ENCODE peak calls at places on chromosomes 12 and 14, in four cellular contexts. One of them, this sample, is unnamed.

GRCh38 chr12:57092529-57092862 is 3.6 kb downstream of the NAB2 start:
- DNase-seq in adrenal gland: peak
- DNase-seq in BJ: no peak
- DNase-seq in GM13976: no peak
- DNase-seq in this sample: peak

GRCh38 chr14:24145700-24146621 is at the start of gene PSME2:
- DNase-seq in adrenal gland: no peak
- DNase-seq in BJ: no peak
- DNase-seq in GM13976: no peak
- DNase-seq in this sample: no peak

GRCh38 chr12:51871918-51872688 is 15.8 kb upstream of the ANKRD33 start:
- DNase-seq in BJ: no peak
- DNase-seq in adrenal gland: no peak
- DNase-seq in GM13976: no peak
- DNase-seq in this sample: no peak

GRCh38 chr14:31070431-31070830 is 44.3 kb upstream of the STRN3 start:
- DNase-seq in GM13976: no peak
- DNase-seq in BJ: peak
- DNase-seq in adrenal gland: no peak
- DNase-seq in this sample: no peak

GRCh38 chr14:69424139-69424923 is 25.8 kb downstream of the SLC39A9 start:
- DNase-seq in BJ: no peak
- DNase-seq in adrenal gland: no peak
- DNase-seq in GM13976: no peak
- DNase-seq in this sample: no peak

GRCh38 chr12:69936214-69936731 is 111.2 kb downstream of the MYRFL start:
- DNase-seq in adrenal gland: no peak
- DNase-seq in GM13976: no peak
- DNase-seq in BJ: no peak
- DNase-seq in this sample: no peak

GRCh38 chr12:54417712-54418440 is 1.2 kb downstream of the ITGA5 start:
- DNase-seq in adrenal gland: no peak
- DNase-seq in BJ: no peak
- DNase-seq in GM13976: no peak
- DNase-seq in this sample: no peak

GRCh38 chr14:94575730-94576585 is 5.3 kb upstream of the SERPINA5 start:
- DNase-seq in GM13976: no peak
- DNase-seq in adrenal gland: peak
- DNase-seq in BJ: no peak
- DNase-seq in this sample: no peak

GRCh38 chr14:38255673-38256357 is at the start of gene CLEC14A:
- DNase-seq in adrenal gland: peak
- DNase-seq in BJ: no peak
- DNase-seq in GM13976: peak
- DNase-seq in this sample: no peak

GRCh38 chr14:75690010-75690409 is 29.0 kb downstream of the TTLL5 start:
- DNase-seq in BJ: no peak
- DNase-seq in adrenal gland: no peak
- DNase-seq in GM13976: no peak
- DNase-seq in this sample: no peak

GRCh38 chr14:99792551-99793212 is 531 bp upstream of the EML1 start:
- DNase-seq in adrenal gland: peak
- DNase-seq in BJ: no peak
- DNase-seq in GM13976: no peak
- DNase-seq in this sample: no peak

GRCh38 chr14:64117671-64118402 is 176.3 kb downstream of the ESR2 start:
- DNase-seq in GM13976: no peak
- DNase-seq in adrenal gland: no peak
- DNase-seq in BJ: no peak
- DNase-seq in this sample: no peak

GRCh38 chr12:388547-389137 is 478 bp downstream of the KDM5A start:
- DNase-seq in GM13976: peak
- DNase-seq in adrenal gland: no peak
- DNase-seq in BJ: no peak
- DNase-seq in this sample: peak

GRCh38 chr12:108939594-108939993 is 59.7 kb downstream of the DAO start:
- DNase-seq in GM13976: peak
- DNase-seq in BJ: no peak
- DNase-seq in adrenal gland: no peak
- DNase-seq in this sample: peak

GRCh38 chr12:106296179-106296877 is 6.2 kb upstream of the TCP11L2 start:
- DNase-seq in BJ: no peak
- DNase-seq in GM13976: no peak
- DNase-seq in adrenal gland: no peak
- DNase-seq in this sample: no peak

GRCh38 chr14:23056956-23057756 is at the start of gene CDH24:
- DNase-seq in GM13976: peak
- DNase-seq in adrenal gland: peak
- DNase-seq in BJ: no peak
- DNase-seq in this sample: peak

GRCh38 chr12:94793191-94793595 is 142.8 kb upstream of the TMCC3 start:
- DNase-seq in GM13976: no peak
- DNase-seq in BJ: no peak
- DNase-seq in adrenal gland: no peak
- DNase-seq in this sample: no peak

GRCh38 chr14:69845787-69846186 is 33.4 kb upstream of the SMOC1 start:
- DNase-seq in BJ: no peak
- DNase-seq in GM13976: no peak
- DNase-seq in adrenal gland: peak
- DNase-seq in this sample: no peak

GRCh38 chr12:67650528-67651379 is 2.2 kb downstream of the DYRK2 start:
- DNase-seq in GM13976: peak
- DNase-seq in adrenal gland: no peak
- DNase-seq in BJ: no peak
- DNase-seq in this sample: peak

GRCh38 chr12:27142102-27142721 is 59.8 kb upstream of the C12orf71 start:
- DNase-seq in adrenal gland: peak
- DNase-seq in GM13976: peak
- DNase-seq in BJ: peak
- DNase-seq in this sample: peak

GRCh38 chr12:122094735-122095561 is 16.4 kb downstream of the MLXIP start:
- DNase-seq in GM13976: no peak
- DNase-seq in BJ: no peak
- DNase-seq in adrenal gland: no peak
- DNase-seq in this sample: no peak

GRCh38 chr14:50410921-50411320 is 14.2 kb upstream of the CDKL1 start:
- DNase-seq in BJ: peak
- DNase-seq in GM13976: no peak
- DNase-seq in adrenal gland: no peak
- DNase-seq in this sample: no peak

GRCh38 chr12:87329076-87329863 is 699.9 kb downstream of the C12orf50 start:
- DNase-seq in BJ: no peak
- DNase-seq in GM13976: no peak
- DNase-seq in adrenal gland: no peak
- DNase-seq in this sample: no peak

GRCh38 chr12:20314325-20314724 is 54.0 kb upstream of the PDE3A start:
- DNase-seq in BJ: no peak
- DNase-seq in GM13976: no peak
- DNase-seq in adrenal gland: no peak
- DNase-seq in this sample: no peak

GRCh38 chr14:101200650-101201516 is 297.4 kb upstream of the RTL1 start:
- DNase-seq in BJ: no peak
- DNase-seq in GM13976: no peak
- DNase-seq in adrenal gland: peak
- DNase-seq in this sample: no peak

GRCh38 chr12:54133663-54134375 is 55.0 kb downstream of the SMUG1 start:
- DNase-seq in BJ: no peak
- DNase-seq in GM13976: no peak
- DNase-seq in adrenal gland: no peak
- DNase-seq in this sample: no peak

GRCh38 chr12:106442575-106442974 is 85.0 kb downstream of the POLR3B start:
- DNase-seq in GM13976: no peak
- DNase-seq in adrenal gland: no peak
- DNase-seq in BJ: no peak
- DNase-seq in this sample: no peak

GRCh38 chr14:23418021-23418420 is 9.9 kb upstream of the MYH6 start:
- DNase-seq in BJ: no peak
- DNase-seq in GM13976: no peak
- DNase-seq in adrenal gland: no peak
- DNase-seq in this sample: no peak

GRCh38 chr14:59187802-59188460 is 536 bp upstream of the DAAM1 start:
- DNase-seq in adrenal gland: peak
- DNase-seq in BJ: no peak
- DNase-seq in GM13976: no peak
- DNase-seq in this sample: no peak

DNA sequence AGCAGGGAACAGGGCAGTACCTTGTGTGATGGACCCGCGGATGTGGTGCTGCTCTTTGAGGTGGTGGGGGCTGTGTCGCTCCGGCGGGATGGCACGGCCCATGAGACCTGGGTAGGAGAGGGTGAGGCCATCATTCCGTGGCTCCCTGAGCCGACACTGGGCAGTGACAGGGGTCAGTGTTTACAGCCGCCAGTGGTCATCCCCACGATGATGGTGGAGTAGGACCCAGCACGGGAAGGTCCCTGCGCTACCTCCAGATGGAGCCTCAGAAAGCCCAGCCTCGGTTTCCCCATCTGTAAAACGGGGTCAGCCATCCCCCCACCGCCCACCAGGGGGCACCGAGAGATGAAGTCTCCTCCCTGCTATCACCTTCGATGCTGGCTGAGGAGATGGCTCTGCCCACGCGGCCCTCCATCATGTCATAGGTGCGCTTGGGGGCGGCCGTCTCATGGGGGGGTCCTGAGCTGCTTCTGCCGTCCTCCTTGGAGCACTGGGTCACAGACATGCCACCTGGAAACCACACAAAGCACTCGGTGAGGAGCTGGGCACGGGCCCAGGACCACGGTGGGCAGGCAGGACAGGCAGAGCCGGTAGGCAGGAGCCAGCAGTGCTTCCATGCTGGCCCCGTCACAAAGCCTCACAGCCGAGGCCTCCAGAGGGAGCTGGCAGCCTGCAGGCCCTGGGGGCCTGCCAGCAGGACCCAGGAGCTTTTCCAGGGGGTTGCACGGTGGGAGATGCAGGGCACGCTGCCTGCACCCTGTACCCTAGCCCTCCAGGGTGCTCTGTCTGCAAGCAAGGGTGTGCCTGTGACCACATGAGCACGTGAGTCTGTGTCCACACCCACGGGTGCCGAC is 53.1 kb downstream of the RFLNA start:
- DNase-seq in BJ: no peak
- DNase-seq in adrenal gland: no peak
- DNase-seq in GM13976: no peak
- DNase-seq in this sample: no peak
- TF ChIP-seq CTCF in BJ: peak
- TF ChIP-seq CTCF in adrenal gland: peak
- TF ChIP-seq CTCF in GM13976: peak
- TF ChIP-seq CTCF in this sample: peak

DNA sequence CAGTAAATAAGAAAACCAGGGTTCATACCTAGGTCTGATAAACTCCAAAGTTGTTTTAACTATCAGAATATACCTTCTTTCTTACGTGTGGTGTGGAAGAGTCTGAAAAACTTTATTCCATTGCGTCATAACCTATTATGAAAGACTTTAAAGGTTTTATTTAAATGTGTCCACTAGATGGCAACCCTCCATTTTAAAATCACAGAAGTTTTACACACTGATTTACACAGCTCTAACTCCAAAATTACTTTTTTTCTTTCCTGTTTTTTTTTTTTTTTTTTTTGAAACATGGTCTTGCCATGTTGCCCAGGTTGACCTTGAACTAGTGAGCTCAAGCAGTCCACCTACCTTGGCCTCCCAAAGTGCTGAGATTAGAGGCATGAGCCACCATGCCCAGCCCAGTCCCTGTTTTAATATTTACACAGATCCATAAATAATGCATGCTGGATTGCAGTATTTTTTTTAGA is 17.3 kb upstream of the TMPRSS12 start:
- DNase-seq in adrenal gland: peak
- DNase-seq in GM13976: peak
- DNase-seq in BJ: peak
- DNase-seq in this sample: peak
- TF ChIP-seq CTCF in adrenal gland: peak
- TF ChIP-seq CTCF in GM13976: no peak
- TF ChIP-seq CTCF in BJ: peak
- TF ChIP-seq CTCF in this sample: peak

GRCh38 chr12:65699251-65699650 is 125.0 kb upstream of the HMGA2 start:
- DNase-seq in BJ: no peak
- DNase-seq in GM13976: peak
- DNase-seq in adrenal gland: no peak
- DNase-seq in this sample: no peak
- TF ChIP-seq CTCF in BJ: peak
- TF ChIP-seq CTCF in GM13976: no peak
- TF ChIP-seq CTCF in adrenal gland: no peak
- TF ChIP-seq CTCF in this sample: no peak

GRCh38 chr14:104387385-104388010 is 192.1 kb upstream of the C14orf180 start:
- DNase-seq in GM13976: peak
- DNase-seq in adrenal gland: peak
- DNase-seq in BJ: no peak
- DNase-seq in this sample: no peak

GRCh38 chr14:104384776-104385071 is 194.8 kb upstream of the C14orf180 start:
- DNase-seq in GM13976: peak
- DNase-seq in adrenal gland: no peak
- DNase-seq in BJ: no peak
- DNase-seq in this sample: no peak

GRCh38 chr14:104387000-104387384 is 192.6 kb upstream of the C14orf180 start:
- DNase-seq in GM13976: peak
- DNase-seq in BJ: no peak
- DNase-seq in adrenal gland: no peak
- DNase-seq in this sample: peak

GRCh38 chr14:104385189-104386135 is 194.1 kb upstream of the C14orf180 start:
- DNase-seq in GM13976: peak
- DNase-seq in adrenal gland: no peak
- DNase-seq in BJ: no peak
- DNase-seq in this sample: no peak

DNA sequence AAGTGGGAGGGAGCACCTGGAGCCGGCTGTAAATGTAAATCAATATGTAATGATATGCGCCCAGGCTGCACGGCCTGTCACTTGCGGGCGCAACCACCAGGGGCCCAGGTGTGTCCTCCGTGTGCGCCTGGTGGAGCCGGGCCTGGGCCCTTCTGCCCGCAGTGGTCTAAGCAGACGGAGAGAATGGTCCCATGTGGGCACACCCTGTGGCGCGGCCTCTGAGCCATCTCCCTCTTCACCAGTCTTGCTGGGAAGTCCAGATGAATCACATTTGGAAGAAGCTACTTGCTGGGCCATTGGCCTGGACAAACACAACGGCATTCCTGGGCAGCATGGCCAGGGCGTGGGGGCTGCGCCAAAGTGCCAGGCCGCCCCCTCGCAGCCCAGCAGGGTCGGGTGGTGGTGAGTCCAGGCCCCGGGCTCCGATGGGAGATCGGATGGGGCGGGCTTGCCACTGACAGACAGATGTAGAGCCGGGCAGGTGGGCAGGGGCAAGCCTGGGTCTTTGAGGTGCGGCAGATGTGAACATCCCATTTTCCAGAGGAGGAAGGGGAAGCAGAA is 193.2 kb upstream of the C14orf180 start:
- DNase-seq in adrenal gland: no peak
- DNase-seq in BJ: no peak
- DNase-seq in GM13976: peak
- DNase-seq in this sample: no peak
- TF ChIP-seq CTCF in adrenal gland: no peak
- TF ChIP-seq CTCF in BJ: no peak
- TF ChIP-seq CTCF in GM13976: no peak
- TF ChIP-seq CTCF in this sample: no peak

This sample was measured in GM13977.